ENCODE peak calls at places on chromosomes 6 and 20, in six cellular contexts. R, S, A, D, P and U are unnamed samples.

GRCh38 chr20:1945134-1945618 is 48.7 kb downstream of the PDYN start:
- DNase-seq in R (no peak), S (no peak), A (peak), D (no peak), P (peak), U (peak)

GRCh38 chr6:159692303-159693127 is 526 bp downstream of the SOD2 start:
- DNase-seq in R (peak), S (peak), A (peak), D (peak), P (peak), U (peak)

GRCh38 chr6:131059486-131059885 is 3.6 kb downstream of the EPB41L2 start:
- DNase-seq in R (peak), S (no peak), A (no peak), D (no peak), P (no peak), U (peak)

GRCh38 chr20:34570859-34571306 is 12.4 kb downstream of the MAP1LC3A start:
- DNase-seq in R (peak), S (no peak), A (no peak), D (no peak), P (peak), U (no peak)

GRCh38 chr20:38283236-38283635 is 20.7 kb upstream of the BPI start:
- DNase-seq in R (no peak), S (no peak), A (no peak), D (no peak), P (no peak), U (no peak)

GRCh38 chr20:62448038-62448437 is 20.7 kb upstream of the RBBP8NL start:
- DNase-seq in R (no peak), S (no peak), A (no peak), D (no peak), P (no peak), U (no peak)

GRCh38 chr6:36834576-36835293 is 4.5 kb downstream of the CPNE5 start:
- DNase-seq in R (no peak), S (no peak), A (no peak), D (no peak), P (no peak), U (no peak)

GRCh38 chr6:161400650-161401049 is 126.8 kb upstream of the AGPAT4 start:
- DNase-seq in R (no peak), S (no peak), A (no peak), D (no peak), P (no peak), U (no peak)

GRCh38 chr6:47098570-47098993 is 56.5 kb upstream of the ADGRF1 start:
- DNase-seq in R (peak), S (no peak), A (no peak), D (no peak), P (no peak), U (peak)

GRCh38 chr6:117992856-117993255 is 85.8 kb downstream of the SLC35F1 start:
- DNase-seq in R (no peak), S (no peak), A (no peak), D (no peak), P (no peak), U (no peak)

GRCh38 chr20:47360489-47361267 is 4.2 kb upstream of the ZMYND8 start:
- DNase-seq in R (peak), S (no peak), A (peak), D (no peak), P (peak), U (peak)

GRCh38 chr6:126335210-126335609 is 4.7 kb upstream of the CENPW start:
- DNase-seq in R (no peak), S (no peak), A (no peak), D (no peak), P (no peak), U (no peak)

GRCh38 chr6:152220785-152221184 is 413.3 kb downstream of the ESR1 start:
- DNase-seq in R (no peak), S (no peak), A (no peak), D (no peak), P (no peak), U (peak)

GRCh38 chr6:108735310-108735990 is 112.8 kb upstream of the ARMC2 start:
- DNase-seq in R (peak), S (no peak), A (no peak), D (no peak), P (no peak), U (no peak)

GRCh38 chr20:3452690-3453089 is 18.1 kb upstream of the ATRN start:
- DNase-seq in R (peak), S (no peak), A (no peak), D (no peak), P (no peak), U (no peak)

GRCh38 chr6:25404693-25405169 is 125.6 kb downstream of the CARMIL1 start:
- DNase-seq in R (no peak), S (peak), A (no peak), D (no peak), P (no peak), U (no peak)

GRCh38 chr6:356828-357251 is 34.7 kb upstream of the IRF4 start:
- DNase-seq in R (no peak), S (no peak), A (no peak), D (no peak), P (peak), U (no peak)

GRCh38 chr6:108800510-108800909 is 47.7 kb upstream of the ARMC2 start:
- DNase-seq in R (peak), S (no peak), A (no peak), D (no peak), P (no peak), U (peak)

GRCh38 chr6:111781055-111781708 is 92.1 kb downstream of the FYN start:
- DNase-seq in R (peak), S (no peak), A (no peak), D (no peak), P (no peak), U (peak)